ENCODE peak calls at places on chromosomes 11 and 22, in four cellular contexts. N is aorta, U is thoracic aorta, I is RWPE2. H is an unnamed sample. For H3K4me1, the result is how much of the 10 kb centered on the place peaks cover.

GRCh38 chr22:21992593-21993237 is 10.1 kb upstream of the TOP3B start:
- DNase-seq in U (no peak), N (no peak), I (no peak), H (no peak)

GRCh38 chr22:26127126-26127525 is 42.1 kb upstream of the SEZ6L start:
- DNase-seq in N (no peak), I (no peak), U (no peak), H (no peak)

GRCh38 chr11:68946416-68947090 is 34.2 kb downstream of the MRGPRD start:
- DNase-seq in N (peak), U (no peak), I (peak), H (no peak)

GRCh38 chr11:69199583-69200295 is 44.0 kb downstream of the SMIM38 start:
- DNase-seq in I (no peak), N (peak), U (no peak), H (no peak)

GRCh38 chr11:101407324-101407723 is 176.5 kb downstream of the TRPC6 start:
- DNase-seq in I (no peak), N (no peak), U (no peak), H (no peak)

GRCh38 chr11:8671242-8671641 is 11.2 kb downstream of the TRIM66 start:
- DNase-seq in N (no peak), U (peak), I (no peak), H (no peak)

GRCh38 chr22:46110215-46110614 is 40.1 kb upstream of the PPARA start:
- DNase-seq in U (no peak), N (no peak), I (no peak), H (no peak)

GRCh38 chr22:50245214-50246072 is 620 bp upstream of the TUBGCP6 start:
- DNase-seq in N (no peak), I (no peak), U (no peak), H (no peak)

GRCh38 chr11:43614214-43614613 is 66.3 kb upstream of the HSD17B12 start:
- DNase-seq in N (no peak), I (no peak), U (no peak), H (no peak)

GRCh38 chr11:124441081-124441480 is 4.4 kb downstream of the OR8B8 start:
- DNase-seq in U (no peak), N (no peak), I (no peak), H (no peak)

GRCh38 chr11:44241851-44242250 is 68.1 kb downstream of the ALX4 start:
- DNase-seq in N (no peak), U (no peak), I (no peak), H (peak)

GRCh38 chr22:38226853-38227649 is 25.3 kb downstream of the MAFF start:
- DNase-seq in N (no peak), U (no peak), I (peak), H (no peak)

GRCh38 chr11:44729065-44729464 is 2.3 kb downstream of the TSPAN18 start:
- DNase-seq in I (no peak), N (no peak), U (no peak), H (no peak)

GRCh38 chr11:235998-236773 is at the start of gene SIRT3:
- DNase-seq in U (peak), I (peak), N (peak), H (peak)

GRCh38 chr11:65288706-65289536 is 25.7 kb upstream of the CDC42EP2 start:
- DNase-seq in I (no peak), U (no peak), N (no peak), H (no peak)

GRCh38 chr22:48423481-48423901 is 1404.2 kb downstream of the BRD1 start:
- DNase-seq in N (no peak), U (no peak), I (no peak), H (peak)

GRCh38 chr11:124829986-124830385 is 29.8 kb upstream of the MSANTD2 start:
- DNase-seq in U (no peak), I (no peak), N (no peak), H (no peak)

GRCh38 chr22:49853981-49854791 is 542 bp downstream of the ZBED4 start:
- DNase-seq in I (no peak), U (no peak), N (peak), H (peak)

GRCh38 chr22:49325531-49326395 is 501.9 kb downstream of the BRD1 start:
- DNase-seq in I (peak), N (peak), U (no peak), H (peak)

GRCh38 chr11:10309163-10310093 is 4.6 kb downstream of the ADM start:
- DNase-seq in U (no peak), N (peak), I (peak), H (peak)

GRCh38 chr11:100674212-100674611 is 12.9 kb upstream of the ARHGAP42 start:
- DNase-seq in U (no peak), I (no peak), N (no peak), H (no peak)

GRCh38 chr11:86942212-86942611 is 13.0 kb downstream of the FZD4 start:
- DNase-seq in U (no peak), N (no peak), I (no peak), H (no peak)

GRCh38 chr22:24466831-24467249 is 28.3 kb upstream of the UPB1 start:
- DNase-seq in U (no peak), N (no peak), I (no peak), H (no peak)

GRCh38 chr11:134228625-134229024 is 4.2 kb downstream of the VPS26B start:
- DNase-seq in I (no peak), U (no peak), N (no peak), H (no peak)

GRCh38 chr11:26254378-26254777 is 77.6 kb upstream of the ANO3 start:
- DNase-seq in N (no peak), I (no peak), U (no peak), H (no peak)

GRCh38 chr22:23520875-23521441 is 59.1 kb downstream of the IGLL1 start:
- DNase-seq in U (no peak), I (no peak), N (no peak), H (no peak)

GRCh38 chr22:48920776-48921241 is 906.9 kb downstream of the BRD1 start:
- DNase-seq in U (no peak), N (peak), I (no peak), H (no peak)

GRCh38 chr11:119721129-119722120 is 7.6 kb downstream of the NECTIN1 start:
- DNase-seq in I (no peak), N (no peak), U (no peak), H (peak)

GRCh38 chr22:40383905-40384304 is 13.5 kb downstream of the SGSM3 start:
- DNase-seq in N (no peak), U (no peak), I (no peak), H (no peak)

GRCh38 chr11:69524991-69525411 is 43.5 kb downstream of the LINC01488 start:
- DNase-seq in U (no peak), I (no peak), N (peak), H (peak)

GRCh38 chr11:123543796-123544195 is 110.6 kb downstream of the SCN3B start:
- DNase-seq in I (no peak), N (no peak), U (no peak), H (no peak)

GRCh38 chr11:101862410-101863233 is 52.2 kb upstream of the CEP126 start:
- DNase-seq in U (no peak), I (no peak), N (no peak), H (no peak)

GRCh38 chr22:35634015-35634414 is 14.2 kb upstream of the APOL6 start:
- DNase-seq in I (peak), U (no peak), N (no peak), H (no peak)

GRCh38 chr11:93198221-93198650 is 445 bp upstream of the SLC36A4 start:
- DNase-seq in I (no peak), U (no peak), N (no peak), H (no peak)

GRCh38 chr11:123183391-123184099 is 11.5 kb downstream of the CLMP start:
- DNase-seq in U (no peak), I (no peak), N (no peak), H (no peak)

GRCh38 chr11:115207166-115207591 is 297.0 kb downstream of the CADM1 start:
- DNase-seq in I (no peak), U (no peak), N (no peak), H (no peak)

GRCh38 chr11:58549644-58550043 is 26.0 kb downstream of the LPXN start:
- DNase-seq in U (no peak), I (no peak), N (no peak), H (no peak)

GRCh38 chr11:79434263-79434662 is 6.6 kb downstream of the TENM4 start:
- DNase-seq in N (no peak), U (no peak), I (no peak), H (no peak)

GRCh38 chr22:37560682-37561208 is 465 bp downstream of the CDC42EP1 start:
- DNase-seq in U (no peak), N (peak), I (no peak), H (no peak)

GRCh38 chr11:46665356-46665755 is 35.1 kb downstream of the ARHGAP1 start:
- DNase-seq in I (no peak), U (no peak), N (no peak), H (no peak)
- H3K4me1 ChIP-seq in I (under half), U (under half), N (under half), H (under half)

DNA sequence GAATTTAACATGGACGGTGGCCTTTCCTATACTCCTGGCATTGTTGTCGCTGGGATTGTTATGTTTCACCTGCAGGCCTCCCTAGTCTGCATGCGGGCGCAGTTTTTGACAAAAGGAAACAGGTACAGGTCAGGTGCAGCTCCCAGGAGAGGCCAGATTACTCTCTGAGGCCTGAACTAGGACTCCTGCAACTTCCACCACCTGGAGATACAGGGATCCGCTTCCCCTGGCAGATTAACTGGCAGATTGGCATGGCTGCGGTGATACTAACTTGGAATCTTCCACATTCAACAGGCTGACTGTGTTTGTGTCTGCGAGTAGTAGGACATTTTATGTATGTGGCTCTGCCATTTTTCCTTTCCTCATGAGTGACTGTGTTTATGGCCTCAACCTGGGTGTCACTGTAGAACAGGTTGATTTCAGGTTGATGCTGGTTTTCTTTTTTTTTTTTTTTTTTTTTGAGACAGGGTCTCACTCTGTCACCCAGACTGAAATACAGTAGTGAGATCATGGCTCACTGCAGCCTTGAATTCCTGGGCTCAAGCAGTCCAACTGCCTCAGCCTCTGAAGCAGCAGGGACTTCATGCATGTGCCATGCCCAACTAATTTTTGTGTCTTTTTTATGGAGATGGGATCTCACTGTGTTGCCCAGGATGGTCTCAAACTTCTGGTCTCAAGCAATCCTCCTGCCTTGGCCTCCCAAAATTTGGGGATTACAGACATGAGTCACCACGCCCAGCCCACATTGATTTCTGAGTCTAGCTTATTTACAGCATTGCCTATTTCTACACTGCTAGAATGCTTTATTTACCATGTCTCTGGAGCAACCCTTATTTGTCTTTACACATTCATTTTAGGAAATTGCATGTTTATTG is 1.7 kb upstream of the USP28 start:
- DNase-seq in I (no peak), N (no peak), U (no peak), H (no peak)
- H3K4me1 ChIP-seq in I (under half), N (under half), U (under half), H (under half)

DNA sequence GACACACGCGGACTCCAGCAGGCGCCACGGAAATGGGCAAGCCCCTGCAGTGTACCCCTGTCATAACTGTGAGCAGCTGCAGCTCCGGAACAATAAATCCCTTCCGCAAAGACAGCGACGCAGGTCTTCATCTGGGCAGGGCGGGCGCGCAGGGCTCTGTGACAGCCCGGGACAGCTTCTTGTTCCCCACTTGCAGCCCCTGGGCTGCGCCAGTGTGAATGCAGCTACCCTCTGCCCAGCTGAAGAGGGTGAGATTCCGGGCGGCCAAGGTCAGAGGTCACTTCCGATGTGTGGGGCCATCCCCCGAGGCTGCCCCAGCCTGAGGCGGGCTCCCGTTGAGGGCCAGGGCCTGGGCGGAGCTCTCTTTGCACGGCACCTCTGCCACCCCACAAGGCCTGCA is 24.0 kb downstream of the MOB2 start:
- DNase-seq in I (no peak), N (no peak), U (no peak), H (no peak)
- H3K4me1 ChIP-seq in I (under half), N (under half), U (under half), H (under half)

DNA sequence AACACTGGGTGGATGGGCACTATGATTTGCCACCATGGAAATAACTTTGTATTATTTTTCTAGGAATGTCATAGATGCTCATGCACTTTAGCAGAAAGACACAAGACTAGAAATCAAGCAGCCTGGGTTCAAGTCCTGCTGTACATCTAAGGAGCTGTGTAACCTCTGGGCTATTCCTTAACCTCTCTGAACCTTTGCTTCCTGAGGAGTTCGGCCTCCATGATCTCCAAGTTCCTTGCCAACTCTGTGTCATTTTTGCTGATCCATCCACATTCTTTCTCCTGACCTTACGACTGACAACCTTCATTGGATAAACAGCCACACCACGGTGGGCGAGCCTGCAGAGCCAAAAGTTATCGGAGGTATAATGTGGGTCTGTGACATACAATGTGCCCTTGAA is 24.1 kb downstream of the ETS1 start:
- DNase-seq in N (no peak), I (no peak), U (no peak), H (no peak)
- H3K4me1 ChIP-seq in N (under half), I (under half), U (under half), H (under half)

DNA sequence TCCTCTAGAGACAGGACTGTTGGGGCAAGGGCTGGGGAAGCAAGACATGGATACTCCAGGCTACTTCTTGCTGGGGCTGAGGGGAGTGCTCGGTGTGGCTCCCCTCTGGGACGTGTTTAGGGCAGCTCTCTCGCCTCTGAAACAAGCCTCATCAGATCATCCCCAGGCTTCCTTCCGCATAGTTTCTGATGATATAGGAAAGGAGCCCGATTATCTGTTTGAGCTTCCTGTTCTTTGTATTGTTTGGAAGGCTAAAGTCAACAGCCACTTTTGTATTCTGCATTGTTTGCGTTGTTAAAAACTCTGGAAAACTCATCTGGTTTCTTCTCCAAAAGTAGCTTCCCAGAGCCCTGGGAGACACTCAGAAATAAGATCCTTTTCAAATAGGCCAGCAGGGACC is 18.8 kb downstream of the CD44 start:
- DNase-seq in U (no peak), I (no peak), N (no peak), H (no peak)
- H3K4me1 ChIP-seq in U (half or more), I (half or more), N (under half), H (under half)

GRCh38 chr11:1506981-1507380 is 20.4 kb upstream of the MOB2 start:
- DNase-seq in N (peak), I (no peak), U (no peak), H (no peak)

GRCh38 chr11:1508986-1509385 is 22.4 kb upstream of the MOB2 start:
- DNase-seq in U (no peak), N (peak), I (peak), H (no peak)

GRCh38 chr11:1508491-1508891 is 21.9 kb upstream of the MOB2 start:
- DNase-seq in U (no peak), I (no peak), N (peak), H (no peak)

GRCh38 chr11:1505480-1505879 is 18.9 kb upstream of the MOB2 start:
- DNase-seq in N (peak), I (no peak), U (no peak), H (no peak)

DNA sequence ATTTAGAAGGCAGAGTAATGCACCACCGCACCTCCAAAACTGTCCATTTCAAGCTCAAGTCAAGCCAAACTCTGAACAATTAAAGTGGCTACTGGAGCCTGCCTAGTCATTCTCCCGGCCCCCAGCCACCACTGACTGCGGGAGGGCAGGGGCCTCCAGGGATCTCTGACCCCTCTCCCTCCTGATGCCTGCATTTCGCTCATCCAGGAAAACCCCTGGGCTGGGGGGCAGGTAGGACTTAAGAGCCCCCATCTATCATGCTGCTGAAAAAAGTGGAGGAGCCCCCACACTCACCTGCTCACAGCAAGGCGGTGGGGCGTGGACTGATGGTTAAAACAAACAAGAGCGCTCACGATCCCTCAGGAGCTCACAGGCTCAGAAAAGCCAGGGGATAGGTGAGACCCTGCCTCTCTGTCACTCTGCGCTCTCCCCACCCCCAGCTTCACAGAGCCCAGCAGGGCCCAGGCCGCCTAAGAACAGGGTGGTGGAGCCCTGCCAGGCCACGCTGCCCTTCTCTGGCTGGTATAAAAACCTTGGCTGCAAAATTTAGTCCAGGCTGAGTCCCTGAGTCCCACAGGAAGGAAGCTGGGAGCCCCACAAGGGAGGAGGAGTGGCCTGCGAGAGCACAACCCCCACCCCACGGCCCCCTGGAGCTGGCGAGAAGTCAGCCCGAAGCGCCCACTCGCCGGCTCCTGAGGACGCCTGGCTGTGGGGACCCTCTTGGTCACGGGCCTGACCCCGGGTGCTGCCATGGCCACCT is 21.0 kb upstream of the MOB2 start:
- DNase-seq in U (no peak), N (peak), I (no peak), H (no peak)
- H3K4me1 ChIP-seq in U (half or more), N (under half), I (under half), H (under half)

GRCh38 chr11:67278135-67278938 is 10.8 kb upstream of the ANKRD13D start:
- DNase-seq in I (no peak), N (peak), U (no peak), H (no peak)
- H3K4me1 ChIP-seq in I (under half), N (under half), U (half or more), H (under half)

GRCh38 chr11:96328395-96329010 is 14.5 kb downstream of the MAML2 start:
- DNase-seq in N (no peak), U (no peak), I (no peak), H (no peak)
- H3K4me1 ChIP-seq in N (under half), U (half or more), I (under half), H (under half)

H was measured in breast epithelium.